ENCODE peak calls at places on chromosomes 13 and 19, in seven cellular contexts. X, H, I, M, K, L and C are unnamed samples.

GRCh38 chr13:31110617-31111016 is 51.1 kb downstream of the HSPH1 start:
- DNase-seq in M (no peak), I (no peak), L (no peak), H (no peak), K (no peak), X (peak; percentile 45), C (no peak)

GRCh38 chr19:35031072-35031881 is 1.0 kb downstream of the SCN1B start:
- DNase-seq in L (no peak), X (no peak), H (no peak), M (peak; percentile 46), I (no peak), K (peak; percentile 56), C (no peak)

GRCh38 chr19:7460562-7460966 is 28.3 kb downstream of the PEX11G start:
- DNase-seq in I (no peak), K (no peak), L (no peak), X (no peak), H (no peak), M (no peak), C (no peak)

GRCh38 chr19:7908078-7908699 is 4.5 kb downstream of the MAP2K7 start:
- DNase-seq in H (no peak), M (peak; percentile 23), X (no peak), I (no peak), L (no peak), K (no peak), C (peak; percentile 59)

GRCh38 chr13:20702530-20702929 is 969 bp upstream of the IL17D start:
- DNase-seq in M (no peak), X (no peak), H (no peak), L (no peak), K (no peak), I (no peak), C (no peak)

GRCh38 chr19:15115762-15116615 is 8.8 kb downstream of the SYDE1 start:
- DNase-seq in I (no peak), H (no peak), M (no peak), K (no peak), L (no peak), X (no peak), C (no peak)

GRCh38 chr19:1263198-1263597 is 5.9 kb upstream of the CIRBP start:
- DNase-seq in L (no peak), M (peak; percentile 47), K (no peak), H (no peak), I (no peak), X (no peak), C (no peak)

GRCh38 chr19:56993851-56994250 is 125.9 kb upstream of the USP29 start:
- DNase-seq in H (no peak), X (no peak), L (no peak), K (no peak), M (no peak), I (no peak), C (peak; percentile 71)

GRCh38 chr13:76570485-76570884 is 315.7 kb downstream of the KCTD12 start:
- DNase-seq in L (no peak), X (no peak), M (no peak), I (no peak), H (no peak), K (no peak), C (no peak)

GRCh38 chr19:19552811-19553210 is 14.7 kb downstream of the CILP2 start:
- DNase-seq in M (no peak), L (no peak), K (no peak), X (no peak), H (no peak), I (no peak), C (no peak)

GRCh38 chr13:108993346-108993745 is 363.9 kb downstream of the MYO16 start:
- DNase-seq in H (no peak), X (no peak), K (no peak), I (no peak), M (no peak), L (no peak), C (no peak)

GRCh38 chr13:19056984-19057490 is 124.6 kb downstream of the TUBA3C start:
- DNase-seq in H (no peak), M (no peak), K (no peak), X (peak; percentile 69), L (no peak), I (no peak), C (no peak)

GRCh38 chr13:108322206-108322824 is 52.8 kb downstream of the TNFSF13B start:
- DNase-seq in H (no peak), K (no peak), I (no peak), L (no peak), M (no peak), X (no peak), C (no peak)

GRCh38 chr13:27549406-27549981 is 70.8 kb downstream of the LNX2 start:
- DNase-seq in X (no peak), L (no peak), I (no peak), M (no peak), K (no peak), H (no peak), C (no peak)

GRCh38 chr19:19342086-19343015 is 21.7 kb downstream of the MAU2 start:
- DNase-seq in H (no peak), K (peak; percentile 60), X (no peak), M (peak; percentile 58), L (peak; percentile 70), I (peak; percentile 58), C (peak; percentile 74)

GRCh38 chr19:3700242-3701032 is at the start of gene PIP5K1C:
- DNase-seq in L (peak; percentile 94), K (peak; percentile 93), X (peak; percentile 98), I (peak; percentile 92), H (peak; percentile 83), M (peak; percentile 94), C (peak; percentile 94)

GRCh38 chr19:8607386-8607785 is 3.1 kb downstream of the ADAMTS10 start:
- DNase-seq in X (peak; percentile 84), L (no peak), H (no peak), K (peak; percentile 46), M (no peak), I (no peak), C (peak; percentile 27)

GRCh38 chr19:50317115-50317514 is 12.1 kb downstream of the KCNC3 start:
- DNase-seq in I (no peak), X (no peak), M (no peak), L (no peak), K (no peak), H (no peak), C (no peak)

GRCh38 chr19:20153281-20153680 is 13.7 kb upstream of the ZNF486 start:
- DNase-seq in L (no peak), I (no peak), H (no peak), M (no peak), K (no peak), X (no peak), C (no peak)

GRCh38 chr13:71860547-71861131 is 6.4 kb downstream of the DACH1 start:
- DNase-seq in H (no peak), X (no peak), K (no peak), I (no peak), L (no peak), M (no peak), C (no peak)
- H3K4me3 ChIP-seq in H (no peak overlapping the region), X (no peak overlapping the region), K (no peak overlapping the region), I (no peak overlapping the region), L (no peak overlapping the region), M (no peak overlapping the region), C (no peak overlapping the region)

DNA sequence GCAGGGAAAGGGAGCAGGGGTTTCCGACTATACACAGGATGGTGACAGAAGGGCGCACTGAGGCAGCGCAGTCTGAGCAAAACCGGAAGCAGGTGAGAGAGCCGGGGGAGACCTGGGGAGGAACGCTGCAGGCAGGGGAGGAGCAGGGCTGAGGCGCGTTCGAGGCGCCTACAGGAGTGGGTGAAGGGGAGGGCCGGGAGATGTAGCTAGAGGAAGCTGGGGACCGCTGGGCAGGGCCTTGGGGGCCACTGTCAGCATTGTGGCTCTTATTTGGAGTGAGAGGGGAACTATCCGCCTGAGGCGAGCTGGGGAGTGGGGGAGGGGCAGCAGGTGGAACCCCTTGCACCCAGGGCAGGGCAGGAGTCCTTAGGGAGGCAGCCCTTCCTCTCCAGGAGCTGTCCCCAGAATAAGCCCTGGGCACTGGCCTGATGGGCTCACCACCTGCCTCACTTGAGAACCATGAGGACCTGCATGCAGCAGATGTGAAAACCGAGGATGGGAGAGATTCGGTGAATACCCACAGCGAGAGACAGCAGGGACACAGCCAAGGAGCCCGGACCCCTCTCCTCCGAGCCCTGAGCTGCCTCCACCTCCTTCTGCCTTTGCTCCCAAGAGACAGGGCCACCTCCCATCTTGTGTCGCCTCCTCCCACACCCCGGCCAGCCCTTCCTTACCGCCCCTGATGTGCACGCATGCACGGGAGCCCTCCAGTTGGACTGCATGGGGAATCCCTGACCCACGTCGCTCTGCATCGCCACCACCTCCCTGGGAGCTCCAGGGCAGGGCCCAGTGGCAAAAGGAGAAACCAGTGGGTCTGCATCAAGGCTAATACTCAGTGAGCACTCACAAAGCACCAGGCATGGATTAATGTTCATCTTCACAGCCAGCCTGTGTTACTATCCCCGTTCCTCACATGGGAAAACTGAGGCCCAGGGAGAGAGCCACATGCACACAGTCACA is 10.3 kb downstream of the AKT2 start:
- DNase-seq in K (no peak), M (no peak), H (no peak), L (no peak), I (no peak), X (peak; percentile 68), C (no peak)
- TF ChIP-seq POLR2A in K (no peak), M (no peak), H (no peak), L (no peak), I (no peak), X (no peak), C (no peak)

DNA sequence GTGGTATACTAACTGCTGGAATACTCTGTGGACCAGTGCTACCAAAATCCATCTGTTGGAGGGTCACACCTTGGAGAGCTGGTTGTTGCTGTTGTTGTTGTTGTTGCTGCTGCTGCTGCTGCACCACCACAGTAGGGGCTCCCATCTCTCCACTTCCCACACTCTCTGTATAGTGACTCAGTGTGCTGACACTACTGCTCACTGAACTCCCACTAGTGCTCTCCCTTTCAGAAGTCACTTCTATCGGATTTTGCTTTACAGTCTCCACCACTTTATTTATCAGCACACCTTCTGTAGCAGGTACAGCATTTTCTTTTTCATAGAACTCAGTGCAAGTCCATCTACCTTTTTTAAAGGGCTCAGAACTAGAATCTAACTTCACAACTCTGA is 1.7 kb downstream of the TSC22D1 start:
- DNase-seq in X (no peak), L (no peak), K (no peak), I (no peak), H (no peak), M (no peak), C (no peak)
- H3K4me3 ChIP-seq in X (no peak overlapping the region), L (no peak overlapping the region), K (no peak overlapping the region), I (no peak overlapping the region), H (no peak overlapping the region), M (no peak overlapping the region), C (no peak overlapping the region)

DNA sequence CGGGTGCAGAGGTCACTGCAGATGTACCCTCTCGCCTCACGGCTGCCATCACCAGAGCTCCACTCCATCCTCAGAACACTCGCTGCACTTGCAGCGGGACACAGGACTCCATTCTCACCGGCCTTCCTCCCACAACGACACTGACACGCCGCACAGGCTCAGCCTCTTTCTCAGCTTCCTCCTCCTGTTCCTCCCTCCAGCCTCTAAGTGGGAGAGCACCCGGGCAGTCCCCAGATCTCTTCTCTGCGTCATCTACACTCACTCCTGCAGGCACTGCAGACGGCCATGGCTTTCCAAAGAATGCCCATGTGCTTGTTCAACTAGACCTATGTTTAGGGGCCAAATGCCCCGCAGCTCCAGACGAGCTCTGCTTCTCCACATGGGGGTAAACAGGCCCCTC is 14.3 kb upstream of the FKRP start:
- DNase-seq in X (no peak), K (no peak), M (no peak), L (no peak), I (no peak), H (no peak), C (no peak)
- TF ChIP-seq POLR2A in X (no peak), K (no peak), M (no peak), L (no peak), I (no peak), H (no peak), C (no peak)